ENCODE peak calls at places on chromosome 11, in seven cellular contexts. E is upper lobe of right lung, O is dorsolateral prefrontal cortex, K is coronary artery, S is A549, Y is stomach, R is fibroblast of pulmonary artery. I is an unnamed sample.

GRCh38 chr11:17391493-17392355 is 3.3 kb upstream of the KCNJ11 start:
- DNase-seq in E (no peak), O (no peak), K (no peak), S (no peak), Y (no peak), R (no peak), I (no peak)

GRCh38 chr11:95230054-95231034 is 658 bp downstream of the SESN3 start:
- DNase-seq in E (no peak), O (no peak), K (peak; percentile 72), S (peak; percentile 7), Y (no peak), R (peak; percentile 12), I (peak; percentile 39)

GRCh38 chr11:92536895-92537294 is 312.3 kb downstream of the FAT3 start:
- DNase-seq in E (no peak), O (no peak), K (no peak), S (no peak), Y (no peak), R (no peak), I (no peak)

GRCh38 chr11:69541501-69542313 is 60.2 kb downstream of the LINC01488 start:
- DNase-seq in E (peak; percentile 71), O (no peak), K (peak; percentile 68), S (peak; percentile 80), Y (no peak), R (no peak), I (peak; percentile 54)

GRCh38 chr11:22734628-22735345 is 68.4 kb downstream of the GAS2 start:
- DNase-seq in E (no peak), O (no peak), K (no peak), S (no peak), Y (no peak), R (peak; percentile 22), I (no peak)

GRCh38 chr11:23359297-23359696 is 499.0 kb upstream of the CCDC179 start:
- DNase-seq in E (no peak), O (no peak), K (no peak), S (no peak), Y (no peak), R (peak; percentile 83), I (peak; percentile 88)

GRCh38 chr11:10461276-10461790 is 6.3 kb downstream of the AMPD3 start:
- DNase-seq in E (no peak), O (no peak), K (no peak), S (no peak), Y (no peak), R (no peak), I (no peak)

GRCh38 chr11:87150936-87151335 is 113.2 kb downstream of the TMEM135 start:
- DNase-seq in E (no peak), O (no peak), K (no peak), S (no peak), Y (no peak), R (peak; percentile 61), I (no peak)

GRCh38 chr11:58507355-58507754 is 550 bp downstream of the OR5B21 start:
- DNase-seq in E (no peak), O (no peak), K (no peak), S (no peak), Y (no peak), R (no peak), I (no peak)

GRCh38 chr11:77148963-77149715 is 21.1 kb downstream of the MYO7A start:
- DNase-seq in E (no peak), O (no peak), K (no peak), S (no peak), Y (no peak), R (no peak), I (no peak)

GRCh38 chr11:125498521-125498920 is 2.5 kb upstream of the FEZ1 start:
- DNase-seq in E (no peak), O (no peak), K (no peak), S (no peak), Y (no peak), R (no peak), I (no peak)

GRCh38 chr11:125494987-125495725 is 909 bp downstream of the FEZ1 start:
- DNase-seq in E (peak; percentile 66), O (peak; percentile 57), K (peak; percentile 78), S (peak; percentile 8), Y (no peak), R (peak; percentile 40), I (peak; percentile 71)

GRCh38 chr11:125496465-125496817 is 376 bp upstream of the FEZ1 start:
- DNase-seq in E (no peak), O (no peak), K (no peak), S (no peak), Y (no peak), R (no peak), I (no peak)

GRCh38 chr11:125494601-125494986 is 1.5 kb downstream of the FEZ1 start:
- DNase-seq in E (no peak), O (peak; percentile 52), K (no peak), S (no peak), Y (no peak), R (no peak), I (peak; percentile 37)

GRCh38 chr11:125494033-125494364 is 2.1 kb downstream of the FEZ1 start:
- DNase-seq in E (no peak), O (no peak), K (no peak), S (no peak), Y (no peak), R (no peak), I (no peak)
- H3K4me3 ChIP-seq in E (no peak overlapping the region), O (peak overlapping the region; percentile 86), K (no peak overlapping the region), S (no peak overlapping the region), Y (no peak overlapping the region), R (peak overlapping the region; percentile 79), I (peak overlapping the region; percentile 80)

GRCh38 chr11:104161751-104162450 is 2.0 kb downstream of the PDGFD start:
- DNase-seq in E (no peak), O (no peak), K (no peak), S (no peak), Y (no peak), R (no peak), I (no peak)
- H3K4me3 ChIP-seq in E (no peak overlapping the region), O (no peak overlapping the region), K (peak overlapping the region; percentile 71), S (no peak overlapping the region), Y (no peak overlapping the region), R (no peak overlapping the region), I (peak overlapping the region; percentile 81)

DNA sequence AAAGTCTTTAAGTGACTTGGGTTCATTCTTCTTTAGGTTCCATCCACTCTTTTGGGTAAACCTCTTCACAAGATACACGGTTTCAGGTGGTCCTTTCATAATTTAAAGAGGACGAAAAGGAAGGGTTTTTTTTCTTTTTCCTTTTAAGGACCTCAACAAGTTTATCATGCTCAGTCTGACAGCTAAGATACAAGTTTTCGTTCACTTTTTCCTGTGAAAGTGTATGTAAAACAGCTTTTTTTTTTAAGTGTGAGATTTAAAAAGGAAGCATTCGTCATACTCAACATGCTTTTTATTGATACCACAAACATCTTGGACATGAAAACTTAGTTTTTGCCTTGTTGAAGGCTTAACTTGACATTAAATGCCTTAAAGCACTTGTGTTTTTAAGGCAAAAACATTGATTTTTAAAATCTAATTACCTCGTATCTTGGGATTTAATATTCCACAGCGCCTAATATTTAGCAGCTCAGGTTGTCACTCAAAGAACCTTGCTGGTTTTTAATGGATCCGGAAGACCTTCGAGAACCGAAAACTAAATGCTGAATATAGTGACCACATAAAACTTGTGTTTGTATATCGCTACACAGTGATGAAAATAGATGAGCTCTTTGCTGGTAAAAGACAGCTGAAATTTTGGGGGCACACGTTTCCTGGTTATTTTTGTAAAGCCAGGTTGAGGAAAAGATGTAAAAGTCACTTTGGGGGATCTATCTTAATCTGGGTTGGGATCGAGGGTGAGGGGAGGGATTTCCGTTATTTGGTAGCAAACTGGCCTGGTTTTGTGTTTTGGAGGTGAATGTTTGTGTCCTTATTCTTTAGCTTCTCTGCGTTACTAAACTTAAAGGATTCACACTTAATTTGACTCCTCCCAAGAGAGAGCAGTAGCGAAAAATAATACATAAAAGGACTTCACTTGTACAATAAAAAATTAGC is 2.3 kb downstream of the PCF11 start:
- DNase-seq in E (no peak), O (no peak), K (no peak), S (no peak), Y (no peak), R (no peak), I (no peak)
- H3K4me3 ChIP-seq in E (peak overlapping the region; percentile 90), O (peak overlapping the region; percentile 97), K (peak overlapping the region; percentile 97), S (peak overlapping the region; percentile 97), Y (peak overlapping the region; percentile 93), R (peak overlapping the region; percentile 97), I (peak overlapping the region; percentile 92)

GRCh38 chr11:19959697-19960096 is 200.6 kb downstream of the DBX1 start:
- DNase-seq in E (no peak), O (no peak), K (peak; percentile 56), S (no peak), Y (no peak), R (no peak), I (no peak)

GRCh38 chr11:19959210-19959609 is 201.1 kb downstream of the DBX1 start:
- DNase-seq in E (no peak), O (no peak), K (no peak), S (no peak), Y (no peak), R (no peak), I (no peak)

GRCh38 chr11:19962053-19962794 is 198.1 kb downstream of the DBX1 start:
- DNase-seq in E (no peak), O (no peak), K (peak; percentile 9), S (no peak), Y (no peak), R (no peak), I (no peak)

GRCh38 chr11:19962795-19963163 is 197.5 kb downstream of the DBX1 start:
- DNase-seq in E (no peak), O (no peak), K (peak; percentile 9), S (no peak), Y (no peak), R (peak; percentile 67), I (peak; percentile 79)

DNA sequence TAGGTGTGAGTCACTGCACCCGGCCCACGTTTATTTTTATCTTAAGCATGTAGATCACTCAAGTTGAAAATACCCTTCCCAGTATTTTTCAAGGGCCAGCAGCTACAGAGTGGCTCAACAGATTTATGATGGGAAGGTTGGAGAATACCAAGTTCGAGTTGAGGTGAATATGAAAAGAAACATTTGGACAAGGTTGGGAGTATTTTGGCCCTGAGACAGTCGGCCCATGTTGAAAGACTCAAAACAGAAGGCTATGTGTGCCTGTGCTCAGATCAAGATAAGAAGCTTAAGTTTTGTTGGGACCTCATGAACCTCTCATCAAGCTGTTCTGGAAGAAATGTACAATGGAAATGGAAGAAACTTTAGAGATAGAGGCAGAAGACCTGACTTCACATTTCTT is 199.1 kb downstream of the DBX1 start:
- DNase-seq in E (no peak), O (no peak), K (no peak), S (no peak), Y (no peak), R (no peak), I (no peak)
- H3K4me3 ChIP-seq in E (no peak overlapping the region), O (no peak overlapping the region), K (no peak overlapping the region), S (no peak overlapping the region), Y (no peak overlapping the region), R (no peak overlapping the region), I (no peak overlapping the region)

GRCh38 chr11:291281-292210 is 2.6 kb downstream of the PGGHG start:
- DNase-seq in E (peak; percentile 63), O (peak; percentile 25), K (no peak), S (no peak), Y (no peak), R (no peak), I (no peak)

GRCh38 chr11:288328-289144 is at the start of gene PGGHG:
- DNase-seq in E (peak; percentile 91), O (peak; percentile 18), K (peak; percentile 83), S (peak; percentile 86), Y (peak; percentile 84), R (peak; percentile 33), I (peak; percentile 78)

GRCh38 chr11:289145-289705 is 299 bp downstream of the PGGHG start:
- DNase-seq in E (no peak), O (peak; percentile 40), K (no peak), S (no peak), Y (no peak), R (no peak), I (no peak)

GRCh38 chr11:290621-291231 is 1.8 kb downstream of the PGGHG start:
- DNase-seq in E (peak; percentile 59), O (peak; percentile 28), K (no peak), S (no peak), Y (no peak), R (no peak), I (no peak)

GRCh38 chr11:289706-290620 is 1.0 kb downstream of the PGGHG start:
- DNase-seq in E (peak; percentile 64), O (peak; percentile 44), K (peak; percentile 69), S (no peak), Y (no peak), R (no peak), I (no peak)
- H3K4me3 ChIP-seq in E (peak overlapping the region; percentile 69), O (no peak overlapping the region), K (peak overlapping the region; percentile 73), S (peak overlapping the region; percentile 94), Y (peak overlapping the region; percentile 87), R (peak overlapping the region; percentile 52), I (peak overlapping the region; percentile 47)